ENCODE peak calls at places on chromosome 1, in seven cellular contexts. Z is GM12891, K is heart left ventricle, A is ovary, X is adrenal gland, O is endothelial cell of umbilical vein, J is K562. C is an unnamed sample.

GRCh38 chr1:209863766-209864485 is 36.2 kb downstream of the UTP25 start:
- DNase-seq in Z (no peak), K (no peak), A (no peak), X (no peak), O (no peak), J (no peak), C (no peak)

GRCh38 chr1:178048426-178048825 is 45.5 kb upstream of the RASAL2 start:
- DNase-seq in Z (no peak), K (no peak), A (no peak), X (no peak), O (no peak), J (no peak), C (no peak)

GRCh38 chr1:168320805-168321577 is 40.3 kb downstream of the TBX19 start:
- DNase-seq in Z (no peak), K (no peak), A (peak), X (peak), O (peak), J (peak), C (no peak)

GRCh38 chr1:8083739-8084484 is 57.8 kb upstream of the ERRFI1 start:
- DNase-seq in Z (no peak), K (no peak), A (no peak), X (peak), O (peak), J (no peak), C (no peak)

GRCh38 chr1:30759718-30760281 is 2.2 kb upstream of the LAPTM5 start:
- DNase-seq in Z (no peak), K (no peak), A (no peak), X (no peak), O (no peak), J (no peak), C (no peak)

GRCh38 chr1:164240081-164240480 is 318.9 kb upstream of the PBX1 start:
- DNase-seq in Z (no peak), K (no peak), A (no peak), X (no peak), O (no peak), J (no peak), C (no peak)

GRCh38 chr1:7616953-7617352 is 154.1 kb upstream of the VAMP3 start:
- DNase-seq in Z (no peak), K (peak), A (peak), X (peak), O (no peak), J (no peak), C (no peak)

GRCh38 chr1:38777464-38777957 is 82.1 kb downstream of the RRAGC start:
- DNase-seq in Z (no peak), K (no peak), A (no peak), X (no peak), O (no peak), J (peak), C (no peak)

GRCh38 chr1:184379111-184379752 is 7.6 kb upstream of the C1orf21 start:
- DNase-seq in Z (no peak), K (no peak), A (no peak), X (no peak), O (no peak), J (no peak), C (peak)

DNA sequence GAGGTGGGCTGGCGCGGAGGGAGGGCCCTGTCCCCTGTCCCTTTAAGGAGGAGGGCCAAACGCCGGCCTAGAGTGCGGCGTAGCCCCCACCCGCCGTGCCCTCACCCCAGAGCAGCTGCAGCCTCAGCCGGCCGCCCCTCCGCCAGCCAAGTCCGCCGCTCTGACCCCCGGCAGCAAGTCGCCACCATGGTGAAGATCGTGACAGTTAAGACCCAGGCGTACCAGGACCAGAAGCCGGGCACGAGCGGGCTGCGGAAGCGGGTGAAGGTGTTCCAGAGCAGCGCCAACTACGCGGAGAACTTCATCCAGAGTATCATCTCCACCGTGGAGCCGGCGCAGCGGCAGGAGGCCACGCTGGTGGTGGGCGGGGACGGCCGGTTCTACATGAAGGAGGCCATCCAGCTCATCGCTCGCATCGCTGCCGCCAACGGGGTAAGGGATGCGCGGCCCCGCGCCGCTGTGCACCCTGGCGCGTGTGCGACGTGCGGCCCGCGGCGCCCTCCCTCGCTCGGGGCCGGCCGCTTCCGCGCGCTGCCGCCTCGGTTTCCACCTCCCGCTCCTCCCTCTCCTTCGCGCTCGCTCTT is at the start of gene PGM1:
- DNase-seq in Z (peak), K (peak), A (peak), X (peak), O (peak), J (no peak), C (peak)
- TF ChIP-seq POLR2A in Z (peak), K (no peak), A (peak), X (peak), O (no peak), J (no peak), C (peak)

GRCh38 chr1:36322085-36322785 is 1.2 kb downstream of the EVA1B start:
- DNase-seq in Z (no peak), K (no peak), A (peak), X (no peak), O (no peak), J (no peak), C (peak)

GRCh38 chr1:36320291-36320758 is 3.1 kb downstream of the EVA1B start:
- DNase-seq in Z (no peak), K (no peak), A (peak), X (no peak), O (no peak), J (peak), C (peak)

GRCh38 chr1:36322786-36323635 is 434 bp downstream of the EVA1B start:
- DNase-seq in Z (peak), K (peak), A (peak), X (peak), O (peak), J (peak), C (peak)

GRCh38 chr1:36321119-36321951 is 2.1 kb downstream of the EVA1B start:
- DNase-seq in Z (no peak), K (peak), A (peak), X (peak), O (no peak), J (peak), C (peak)

GRCh38 chr1:36320767-36321118 is 2.7 kb downstream of the EVA1B start:
- DNase-seq in Z (no peak), K (no peak), A (no peak), X (no peak), O (no peak), J (no peak), C (no peak)
- TF ChIP-seq POLR2A in Z (no peak), K (no peak), A (no peak), X (no peak), O (no peak), J (no peak), C (no peak)

DNA sequence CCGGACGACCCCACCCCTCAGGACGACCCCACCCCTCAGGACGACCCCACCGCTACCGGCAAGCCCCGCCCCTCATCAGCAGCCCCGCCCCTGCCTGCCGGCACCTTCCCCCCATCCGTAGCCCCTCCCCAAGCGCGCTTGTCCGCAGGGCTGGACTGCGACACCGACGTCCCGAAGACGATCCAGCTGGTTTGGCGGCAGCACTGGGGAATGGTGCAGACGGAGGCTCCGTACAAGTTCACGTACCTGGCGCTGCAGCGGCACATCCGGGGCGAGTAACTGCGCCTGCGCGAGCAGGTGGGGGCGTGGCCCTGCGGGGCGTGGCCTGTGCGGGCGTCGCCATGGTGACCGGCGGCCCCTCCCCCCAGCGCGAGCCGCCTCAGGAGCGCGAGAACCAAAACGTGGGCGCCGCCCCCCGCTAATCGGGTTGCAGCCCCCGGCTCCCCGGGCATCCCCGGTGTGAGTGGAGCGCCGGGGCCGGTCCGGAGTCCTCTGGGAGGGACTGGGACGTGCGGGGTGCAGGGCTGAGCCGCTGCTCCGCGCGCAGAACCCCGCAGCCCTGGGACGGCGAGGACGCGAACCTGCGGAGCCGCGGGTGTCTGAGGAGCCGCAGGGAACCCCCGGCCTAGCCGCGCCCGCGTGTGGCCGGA is 4.9 kb downstream of the RNF223 start:
- DNase-seq in Z (peak), K (no peak), A (peak), X (peak), O (peak), J (peak), C (peak)
- TF ChIP-seq POLR2A in Z (no peak), K (no peak), A (no peak), X (no peak), O (no peak), J (no peak), C (no peak)

DNA sequence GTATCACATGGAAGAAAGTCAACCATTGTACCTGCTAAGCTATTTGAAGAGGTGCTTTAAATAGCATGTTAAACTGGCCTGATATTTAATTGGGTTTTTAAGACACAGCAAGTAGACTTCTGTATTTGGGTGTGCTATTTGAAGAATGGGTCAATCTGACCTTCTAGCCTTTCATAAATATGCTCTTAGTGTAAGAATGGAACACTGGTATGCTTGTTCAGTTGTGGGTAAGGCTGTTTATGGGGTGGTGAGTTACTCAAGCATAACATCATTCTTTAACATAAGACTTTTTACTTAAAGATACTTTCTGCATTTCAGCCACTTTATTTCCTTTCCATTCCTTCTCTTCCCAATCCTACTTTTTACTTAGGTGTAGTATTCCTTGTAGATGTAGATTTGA is 21.4 kb downstream of the AHCYL1 start:
- DNase-seq in Z (no peak), K (no peak), A (no peak), X (no peak), O (no peak), J (no peak), C (no peak)
- TF ChIP-seq POLR2A in Z (no peak), K (no peak), A (no peak), X (no peak), O (no peak), J (no peak), C (no peak)

DNA sequence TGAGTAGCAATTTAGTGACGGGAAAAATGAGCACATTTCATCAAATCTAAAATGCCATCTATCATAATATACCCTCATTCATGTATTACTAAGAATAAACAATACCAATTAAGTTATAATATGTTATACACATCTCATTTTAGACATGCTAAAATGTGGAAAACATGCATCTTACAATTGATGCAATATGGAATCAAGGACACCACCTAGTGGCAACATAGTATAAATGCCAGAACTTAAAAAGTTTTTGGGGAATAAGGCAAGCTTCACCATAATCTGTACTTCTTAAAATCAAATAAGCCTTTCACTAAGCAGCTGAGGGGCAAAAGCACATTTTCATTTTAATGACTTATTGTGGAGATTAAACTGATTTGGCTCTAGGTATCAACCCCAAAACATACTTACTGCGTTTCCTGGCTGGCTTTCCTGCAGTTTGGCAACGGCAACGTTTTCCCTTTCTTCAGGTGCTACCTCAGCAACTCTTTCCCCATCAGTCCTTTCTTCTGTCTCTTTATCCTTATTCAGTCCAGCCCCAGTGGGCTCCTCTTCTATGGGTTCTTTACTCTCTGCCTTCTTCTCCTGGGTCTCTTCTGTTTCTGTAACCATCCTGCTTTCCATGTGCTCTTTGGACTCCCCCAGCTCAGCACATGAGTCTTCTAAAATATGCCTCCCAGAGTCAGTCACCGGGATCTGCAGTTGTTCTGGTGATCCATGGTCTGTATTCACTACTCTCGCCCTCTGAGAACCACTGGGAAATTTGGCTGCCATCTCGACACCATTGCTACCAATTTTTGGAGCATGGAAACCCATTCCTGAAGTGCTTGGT is 11.4 kb downstream of the SDE2 start:
- DNase-seq in Z (no peak), K (no peak), A (no peak), X (no peak), O (peak), J (no peak), C (peak)
- TF ChIP-seq POLR2A in Z (no peak), K (no peak), A (no peak), X (no peak), O (no peak), J (no peak), C (no peak)

GRCh38 chr1:108963052-108963686 is at the start of gene CLCC1:
- DNase-seq in Z (peak), K (peak), A (peak), X (peak), O (peak), J (peak), C (peak)
- TF ChIP-seq POLR2A in Z (peak), K (no peak), A (peak), X (peak), O (peak), J (peak), C (peak)